ENCODE peak calls at places on chromosomes 3 and 15, in eight cellular contexts. V, K, E, N, B, Q, R and U are unnamed samples.

GRCh38 chr3:152193673-152194267 is 75.0 kb upstream of the MBNL1 start:
- DNase-seq in E (peak; percentile 37), V (no peak), N (no peak), K (no peak), B (no peak), R (peak; percentile 74), Q (no peak), U (peak; percentile 51)

GRCh38 chr3:52405066-52405465 is 39.8 kb downstream of the SEMA3G start:
- DNase-seq in Q (no peak), B (no peak), K (no peak), E (no peak), N (no peak), R (peak; percentile 77), V (no peak), U (peak; percentile 59)

GRCh38 chr3:53816430-53816829 is 29.8 kb downstream of the CHDH start:
- DNase-seq in V (no peak), Q (no peak), R (peak; percentile 9), B (no peak), N (no peak), E (no peak), K (no peak), U (no peak)

GRCh38 chr15:60396964-60397771 is 618 bp downstream of the ANXA2 start:
- DNase-seq in N (peak; percentile 83), R (peak; percentile 88), V (peak; percentile 37), B (no peak), K (no peak), E (no peak), Q (peak; percentile 86), U (peak; percentile 86)

GRCh38 chr3:165983284-165983683 is 146.1 kb upstream of the BCHE start:
- DNase-seq in K (no peak), N (peak; percentile 11), E (peak; percentile 32), Q (no peak), R (no peak), V (no peak), B (no peak), U (no peak)

GRCh38 chr3:185630182-185630622 is 44.1 kb downstream of the SENP2 start:
- DNase-seq in K (peak; percentile 51), B (no peak), Q (peak; percentile 49), E (peak; percentile 17), R (peak; percentile 88), N (peak; percentile 72), V (no peak), U (no peak)

GRCh38 chr15:42358141-42358540 is 1.2 kb upstream of the CAPN3 start:
- DNase-seq in R (no peak), E (no peak), Q (no peak), V (no peak), K (no peak), B (no peak), N (no peak), U (no peak)

GRCh38 chr3:140091143-140091542 is 156.2 kb downstream of the CLSTN2 start:
- DNase-seq in B (no peak), Q (no peak), E (peak; percentile 2), V (no peak), K (no peak), N (peak; percentile 18), R (no peak), U (no peak)

GRCh38 chr3:13073042-13073906 is at the start of gene IQSEC1:
- DNase-seq in R (peak; percentile 91), Q (peak; percentile 65), V (peak; percentile 68), B (no peak), K (peak; percentile 32), E (no peak), N (no peak), U (peak; percentile 71)

GRCh38 chr15:83843511-83843910 is 189.6 kb downstream of the ADAMTSL3 start:
- DNase-seq in B (no peak), N (peak; percentile 47), Q (no peak), E (peak; percentile 40), K (no peak), V (no peak), R (no peak), U (no peak)